ENCODE peak calls at places on chromosomes 13 and 19, in five cellular contexts. A is stimulated activated CD4-positive, alpha-beta T cell treated with anti-CD3 and anti-CD28 coated beads, TNF-alpha, amount 100 ng/mL, for 1 hour; H is heart left ventricle; Z is activated CD4-positive, CD25-positive, alpha-beta regulatory T cell treated with anti-CD3 and anti-CD28 coated beads, Interleukin-2, amount 50 U/mL, for 16 hours; Q is AG04449. N is an unnamed sample.

GRCh38 chr19:720691-721160 is 12.0 kb downstream of the PALM start:
- DNase-seq in A (no peak), H (no peak), Z (no peak), Q (no peak), N (no peak)

GRCh38 chr13:37429976-37430375 is 168.6 kb downstream of the POSTN start:
- DNase-seq in A (no peak), H (no peak), Z (no peak), Q (peak), N (no peak)

GRCh38 chr19:15452111-15453047 is 2.6 kb upstream of the WIZ start:
- DNase-seq in A (no peak), H (peak), Z (no peak), Q (no peak), N (peak)

GRCh38 chr19:46133101-46133627 is 8.7 kb upstream of the IGFL3 start:
- DNase-seq in A (no peak), H (no peak), Z (no peak), Q (peak), N (no peak)

GRCh38 chr19:5131866-5132561 is 163.1 kb downstream of the KDM4B start:
- DNase-seq in A (no peak), H (no peak), Z (no peak), Q (no peak), N (no peak)

GRCh38 chr19:372306-372890 is 27.8 kb upstream of the MIER2 start:
- DNase-seq in A (no peak), H (peak), Z (no peak), Q (peak), N (no peak)

GRCh38 chr13:25468330-25469178 is 96.8 kb downstream of the ATP8A2 start:
- DNase-seq in A (no peak), H (no peak), Z (no peak), Q (no peak), N (no peak)

GRCh38 chr19:48279747-48280146 is 9.9 kb downstream of the ZNF114 start:
- DNase-seq in A (no peak), H (no peak), Z (no peak), Q (no peak), N (no peak)

GRCh38 chr13:75222031-75222430 is 259.9 kb downstream of the TBC1D4 start:
- DNase-seq in A (no peak), H (no peak), Z (no peak), Q (no peak), N (no peak)

GRCh38 chr19:52600639-52601024 is 30.5 kb downstream of the ZNF701 start:
- DNase-seq in A (no peak), H (peak), Z (no peak), Q (no peak), N (peak)

GRCh38 chr19:40331052-40331451 is 17.1 kb downstream of the C19orf47 start:
- DNase-seq in A (no peak), H (no peak), Z (no peak), Q (no peak), N (no peak)

GRCh38 chr13:113852536-113853517 is 11.0 kb downstream of the GAS6 start:
- DNase-seq in A (no peak), H (no peak), Z (no peak), Q (no peak), N (no peak)

GRCh38 chr13:49421391-49421790 is 22.5 kb downstream of the CAB39L start:
- DNase-seq in A (no peak), H (no peak), Z (no peak), Q (no peak), N (peak)

GRCh38 chr13:76621726-76622125 is 264.5 kb downstream of the KCTD12 start:
- DNase-seq in A (no peak), H (no peak), Z (no peak), Q (no peak), N (no peak)

GRCh38 chr19:19657397-19657783 is 6.1 kb downstream of the ATP13A1 start:
- DNase-seq in A (no peak), H (no peak), Z (no peak), Q (no peak), N (peak)

GRCh38 chr19:29275266-29275665 is 62.3 kb upstream of the UQCRFS1 start:
- DNase-seq in A (no peak), H (no peak), Z (no peak), Q (no peak), N (no peak)

GRCh38 chr19:55452381-55453325 is 8.8 kb downstream of the ISOC2 start:
- DNase-seq in A (no peak), H (peak), Z (no peak), Q (no peak), N (no peak)

GRCh38 chr19:51082641-51083040 is at the start of gene KLK14:
- DNase-seq in A (no peak), H (no peak), Z (no peak), Q (no peak), N (no peak)

GRCh38 chr19:49114630-49115363 is 627 bp downstream of the LIN7B start:
- DNase-seq in A (no peak), H (peak), Z (no peak), Q (no peak), N (no peak)

GRCh38 chr13:66887088-66887487 is 343.0 kb downstream of the PCDH9 start:
- DNase-seq in A (no peak), H (no peak), Z (no peak), Q (no peak), N (no peak)

GRCh38 chr19:11693505-11694499 is 44.9 kb downstream of the ZNF823 start:
- DNase-seq in A (no peak), H (no peak), Z (no peak), Q (peak), N (no peak)

GRCh38 chr19:38362076-38362945 is 12.1 kb upstream of the PSMD8 start:
- DNase-seq in A (peak), H (peak), Z (peak), Q (no peak), N (peak)

GRCh38 chr19:38729653-38730469 is 14.4 kb downstream of the CAPN12 start:
- DNase-seq in A (peak), H (peak), Z (peak), Q (no peak), N (peak)

GRCh38 chr13:24742294-24742693 is 21.7 kb upstream of the RNF17 start:
- DNase-seq in A (no peak), H (no peak), Z (no peak), Q (no peak), N (no peak)

GRCh38 chr13:40064154-40064713 is 408.8 kb downstream of the COG6 start:
- DNase-seq in A (no peak), H (no peak), Z (no peak), Q (no peak), N (no peak)

GRCh38 chr13:79775830-79776229 is 294.9 kb downstream of the NDFIP2 start:
- DNase-seq in A (no peak), H (no peak), Z (no peak), Q (no peak), N (no peak)

GRCh38 chr13:111121421-111121820 is 6.3 kb downstream of the ARHGEF7 start:
- DNase-seq in A (no peak), H (no peak), Z (no peak), Q (no peak), N (no peak)

GRCh38 chr19:3387645-3388589 is 21.5 kb downstream of the NFIC start:
- DNase-seq in A (no peak), H (peak), Z (no peak), Q (no peak), N (peak)

GRCh38 chr19:35915508-35915907 is 7.4 kb upstream of the TYROBP start:
- DNase-seq in A (no peak), H (no peak), Z (no peak), Q (no peak), N (no peak)

GRCh38 chr13:72341904-72342303 is 385.5 kb downstream of the MZT1 start:
- DNase-seq in A (no peak), H (no peak), Z (no peak), Q (no peak), N (no peak)

GRCh38 chr13:50208826-50209335 is 193.6 kb downstream of the KCNRG start:
- DNase-seq in A (no peak), H (peak), Z (no peak), Q (peak), N (peak)